ENCODE peak calls at places on chromosomes 2 and 18, in eight cellular contexts. D is choroid plexus epithelial cell, F is cardiac muscle cell, N is A673, X is astrocyte, B is fibroblast of the aortic adventitia, T is SK-N-SH, Y is GM06990. P is an unnamed sample.

GRCh38 chr2:15675456-15676195 is 84.0 kb downstream of the DDX1 start:
- DNase-seq in D (peak), F (no peak), N (no peak), X (no peak), B (no peak), T (peak), Y (no peak), P (no peak)

GRCh38 chr2:219612605-219613286 is 14.7 kb upstream of the SLC4A3 start:
- DNase-seq in D (no peak), F (peak), N (no peak), X (no peak), B (no peak), T (no peak), Y (no peak), P (no peak)

GRCh38 chr2:69305712-69306611 is 81.1 kb downstream of the GFPT1 start:
- DNase-seq in D (peak), F (no peak), N (peak), X (no peak), B (peak), T (peak), Y (no peak), P (no peak)

GRCh38 chr2:240288087-240288521 is 147.4 kb upstream of the GPC1 start:
- DNase-seq in D (no peak), F (no peak), N (no peak), X (no peak), B (no peak), T (no peak), Y (no peak), P (no peak)

GRCh38 chr18:3451166-3451988 is 1.4 kb downstream of the TGIF1 start:
- DNase-seq in D (peak), F (peak), N (peak), X (peak), B (peak), T (peak), Y (peak), P (no peak)

GRCh38 chr2:185919155-185919554 is 180.6 kb downstream of the FSIP2 start:
- DNase-seq in D (peak), F (no peak), N (peak), X (peak), B (no peak), T (no peak), Y (no peak), P (no peak)

GRCh38 chr2:74199275-74199701 is 873 bp downstream of the MTHFD2 start:
- DNase-seq in D (no peak), F (no peak), N (no peak), X (no peak), B (no peak), T (no peak), Y (no peak), P (no peak)

GRCh38 chr18:54020346-54020745 is 204.1 kb downstream of the MBD2 start:
- DNase-seq in D (peak), F (no peak), N (no peak), X (peak), B (peak), T (no peak), Y (no peak), P (no peak)

GRCh38 chr18:10927290-10927979 is 221.9 kb downstream of the PIEZO2 start:
- DNase-seq in D (peak), F (no peak), N (peak), X (peak), B (peak), T (no peak), Y (peak), P (no peak)

GRCh38 chr2:177212106-177212894 is at the start of gene HNRNPA3:
- DNase-seq in D (peak), F (peak), N (peak), X (peak), B (peak), T (peak), Y (peak), P (peak)
- TF ChIP-seq CTCF in D (peak), F (peak), N (peak), X (no peak), B (peak), T (peak), Y (peak), P (peak)

DNA sequence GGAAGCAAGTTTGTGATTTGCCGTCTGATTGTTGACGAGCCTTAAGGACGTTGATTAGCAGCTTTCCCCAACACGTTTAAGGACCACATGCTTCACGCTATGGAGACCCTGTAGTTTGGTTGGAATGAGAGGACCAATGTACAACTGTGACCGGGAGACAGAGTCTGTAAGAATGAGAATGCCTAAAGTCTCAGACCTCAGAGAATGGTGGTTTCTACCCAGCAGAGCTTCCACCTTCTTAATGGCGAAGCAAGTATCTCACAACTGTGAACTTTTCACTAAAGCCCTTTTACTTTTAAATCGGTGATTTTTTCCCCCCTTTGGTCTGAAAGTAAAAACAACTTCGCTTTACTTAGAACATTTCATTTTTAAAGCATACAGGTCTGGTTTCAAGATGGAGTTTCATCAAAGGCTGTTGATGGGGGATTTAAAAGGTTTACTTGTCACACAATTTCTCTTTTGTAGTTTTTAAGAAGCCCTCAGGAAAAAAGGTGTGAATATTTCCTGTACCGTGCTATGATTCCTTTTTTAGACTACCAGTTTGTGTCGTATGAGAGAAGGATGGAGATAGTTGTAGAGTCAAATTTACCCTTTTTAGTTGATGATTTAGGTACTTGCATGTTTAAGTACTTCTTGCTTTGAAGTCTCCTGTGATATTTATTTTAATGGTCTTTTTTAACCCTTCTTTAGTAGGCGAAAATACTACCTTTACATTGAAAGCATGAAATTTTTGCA is 1.5 kb downstream of the TTC39C start:
- DNase-seq in D (no peak), F (no peak), N (no peak), X (no peak), B (no peak), T (peak), Y (no peak), P (no peak)
- H3K4me3 ChIP-seq in D (peak), F (peak), N (peak), X (peak), B (peak), T (peak), Y (peak), P (peak)

DNA sequence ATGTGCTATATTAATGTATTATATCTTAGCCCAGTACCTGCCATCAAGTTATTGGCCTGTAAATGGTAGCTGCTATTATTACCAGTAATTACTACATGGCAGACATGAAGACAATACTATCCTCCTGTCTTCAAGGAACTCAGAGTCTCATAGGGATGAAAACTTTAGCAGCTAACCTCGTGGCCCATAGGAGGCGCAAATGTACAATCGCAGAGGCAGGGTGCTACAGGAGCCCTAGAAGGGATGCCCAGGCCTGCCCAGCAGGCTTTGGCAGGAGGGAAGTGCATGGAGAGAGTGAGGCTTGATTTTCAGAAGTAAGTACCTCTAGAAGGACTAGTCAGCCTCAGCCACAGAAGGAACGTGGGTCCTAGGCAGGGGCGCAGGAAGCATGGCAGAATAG is 44.7 kb upstream of the KIDINS220 start:
- DNase-seq in D (peak), F (peak), N (peak), X (no peak), B (peak), T (peak), Y (no peak), P (no peak)
- TF ChIP-seq CTCF in D (peak), F (peak), N (peak), X (peak), B (peak), T (peak), Y (peak), P (peak)

GRCh38 chr2:127811397-127811860 is 458 bp upstream of the WDR33 start:
- DNase-seq in D (no peak), F (no peak), N (no peak), X (peak), B (no peak), T (no peak), Y (no peak), P (no peak)

GRCh38 chr2:127810156-127810636 is 775 bp downstream of the WDR33 start:
- DNase-seq in D (peak), F (peak), N (peak), X (peak), B (no peak), T (peak), Y (peak), P (no peak)

GRCh38 chr2:127810637-127811396 is at the start of gene WDR33:
- DNase-seq in D (peak), F (peak), N (peak), X (peak), B (peak), T (peak), Y (peak), P (peak)

GRCh38 chr2:127814677-127815076 is 3.7 kb upstream of the WDR33 start:
- DNase-seq in D (no peak), F (no peak), N (no peak), X (no peak), B (no peak), T (no peak), Y (no peak), P (no peak)

GRCh38 chr2:127811922-127812321 is 951 bp upstream of the WDR33 start:
- DNase-seq in D (no peak), F (no peak), N (no peak), X (no peak), B (no peak), T (peak), Y (peak), P (no peak)
- H3K4me3 ChIP-seq in D (no peak), F (no peak), N (peak), X (peak), B (no peak), T (peak), Y (peak), P (no peak)

GRCh38 chr18:48767090-48767670 is 183.6 kb downstream of the SMAD7 start:
- DNase-seq in D (peak), F (peak), N (no peak), X (no peak), B (peak), T (peak), Y (no peak), P (no peak)

GRCh38 chr18:48766487-48766886 is 184.3 kb downstream of the SMAD7 start:
- DNase-seq in D (no peak), F (no peak), N (no peak), X (no peak), B (no peak), T (no peak), Y (no peak), P (no peak)

GRCh38 chr18:48771641-48772380 is 179.0 kb downstream of the SMAD7 start:
- DNase-seq in D (no peak), F (no peak), N (no peak), X (no peak), B (no peak), T (no peak), Y (no peak), P (no peak)

GRCh38 chr18:48770243-48770642 is 180.5 kb downstream of the SMAD7 start:
- DNase-seq in D (no peak), F (no peak), N (no peak), X (no peak), B (no peak), T (no peak), Y (no peak), P (no peak)

GRCh38 chr18:48769006-48769646 is 181.6 kb downstream of the SMAD7 start:
- DNase-seq in D (no peak), F (no peak), N (no peak), X (no peak), B (no peak), T (peak), Y (no peak), P (no peak)
- TF ChIP-seq CTCF in D (no peak), F (no peak), N (peak), X (no peak), B (peak), T (peak), Y (no peak), P (no peak)

GRCh38 chr18:44723973-44724778 is 43.5 kb downstream of the SETBP1 start:
- DNase-seq in D (no peak), F (peak), N (no peak), X (no peak), B (no peak), T (no peak), Y (no peak), P (no peak)
- H3K4me3 ChIP-seq in D (no peak), F (no peak), N (no peak), X (no peak), B (no peak), T (no peak), Y (no peak), P (no peak)

GRCh38 chr2:236167297-236168109 is 683 bp downstream of the GBX2 start:
- DNase-seq in D (peak), F (peak), N (peak), X (peak), B (no peak), T (peak), Y (no peak), P (no peak)
- TF ChIP-seq CTCF in D (peak), F (peak), N (peak), X (no peak), B (no peak), T (no peak), Y (no peak), P (peak)

DNA sequence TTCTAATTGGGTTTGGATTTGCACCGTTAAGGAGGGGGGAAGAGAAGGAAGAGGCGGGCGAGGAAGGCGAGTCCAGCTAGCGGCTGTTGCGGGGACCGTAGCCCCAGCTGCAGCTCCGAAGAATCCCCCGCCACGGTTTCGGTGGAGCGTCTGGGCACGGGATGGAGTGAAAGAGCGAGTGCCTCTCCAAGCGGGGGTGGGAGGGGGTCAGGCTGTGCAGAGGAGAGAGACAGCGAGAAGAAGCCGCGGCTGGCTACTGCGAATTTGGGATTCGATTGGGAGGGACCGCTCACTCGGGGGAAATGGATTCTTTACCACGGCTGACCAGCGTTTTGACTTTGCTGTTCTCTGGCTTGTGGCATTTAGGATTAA is 248 bp downstream of the CNTNAP5 start:
- DNase-seq in D (no peak), F (no peak), N (no peak), X (no peak), B (no peak), T (no peak), Y (no peak), P (no peak)
- H3K4me3 ChIP-seq in D (no peak), F (peak), N (peak), X (no peak), B (no peak), T (no peak), Y (no peak), P (no peak)